ENCODE peak calls at places on chromosomes 11 and 22, in five cellular contexts. One of them, this sample, is unnamed.

GRCh38 chr22:46580940-46581579 is 39.1 kb upstream of the GRAMD4 start:
- DNase-seq in left ventricle myocardium inferior: peak
- DNase-seq in activated effector memory CD4-positive, alpha-beta T cell treated with anti-CD3 and anti-CD28 coated beads, Interleukin-2, amount 50 U/mL, for 16 hours: no peak
- DNase-seq in KG1: no peak
- DNase-seq in NCI-H524: no peak
- DNase-seq in this sample: no peak

GRCh38 chr11:106011481-106011880 is 10.6 kb downstream of the MSANTD4 start:
- DNase-seq in activated effector memory CD4-positive, alpha-beta T cell treated with anti-CD3 and anti-CD28 coated beads, Interleukin-2, amount 50 U/mL, for 16 hours: no peak
- DNase-seq in KG1: no peak
- DNase-seq in left ventricle myocardium inferior: no peak
- DNase-seq in NCI-H524: no peak
- DNase-seq in this sample: no peak

GRCh38 chr22:28051787-28052356 is 132.8 kb upstream of the PITPNB start:
- DNase-seq in KG1: peak
- DNase-seq in NCI-H524: peak
- DNase-seq in left ventricle myocardium inferior: peak
- DNase-seq in activated effector memory CD4-positive, alpha-beta T cell treated with anti-CD3 and anti-CD28 coated beads, Interleukin-2, amount 50 U/mL, for 16 hours: no peak
- DNase-seq in this sample: peak

GRCh38 chr11:67371549-67372231 is 1.7 kb downstream of the CLCF1 start:
- DNase-seq in left ventricle myocardium inferior: no peak
- DNase-seq in NCI-H524: peak
- DNase-seq in activated effector memory CD4-positive, alpha-beta T cell treated with anti-CD3 and anti-CD28 coated beads, Interleukin-2, amount 50 U/mL, for 16 hours: peak
- DNase-seq in KG1: no peak
- DNase-seq in this sample: peak

GRCh38 chr11:82718307-82718706 is 15.4 kb downstream of the FAM181B start:
- DNase-seq in NCI-H524: peak
- DNase-seq in left ventricle myocardium inferior: no peak
- DNase-seq in activated effector memory CD4-positive, alpha-beta T cell treated with anti-CD3 and anti-CD28 coated beads, Interleukin-2, amount 50 U/mL, for 16 hours: no peak
- DNase-seq in KG1: peak
- DNase-seq in this sample: peak

GRCh38 chr11:96394773-96395172 is 5.0 kb downstream of the JRKL start:
- DNase-seq in KG1: no peak
- DNase-seq in left ventricle myocardium inferior: no peak
- DNase-seq in NCI-H524: no peak
- DNase-seq in activated effector memory CD4-positive, alpha-beta T cell treated with anti-CD3 and anti-CD28 coated beads, Interleukin-2, amount 50 U/mL, for 16 hours: no peak
- DNase-seq in this sample: no peak

GRCh38 chr11:92475824-92476223 is 251.2 kb downstream of the FAT3 start:
- DNase-seq in left ventricle myocardium inferior: no peak
- DNase-seq in KG1: no peak
- DNase-seq in NCI-H524: no peak
- DNase-seq in activated effector memory CD4-positive, alpha-beta T cell treated with anti-CD3 and anti-CD28 coated beads, Interleukin-2, amount 50 U/mL, for 16 hours: no peak
- DNase-seq in this sample: no peak

GRCh38 chr11:29025001-29025400 is 916.8 kb downstream of the METTL15 start:
- DNase-seq in KG1: no peak
- DNase-seq in activated effector memory CD4-positive, alpha-beta T cell treated with anti-CD3 and anti-CD28 coated beads, Interleukin-2, amount 50 U/mL, for 16 hours: no peak
- DNase-seq in NCI-H524: no peak
- DNase-seq in left ventricle myocardium inferior: no peak
- DNase-seq in this sample: no peak

GRCh38 chr11:132627981-132628380 is 904.3 kb downstream of the OPCML start:
- DNase-seq in activated effector memory CD4-positive, alpha-beta T cell treated with anti-CD3 and anti-CD28 coated beads, Interleukin-2, amount 50 U/mL, for 16 hours: no peak
- DNase-seq in NCI-H524: no peak
- DNase-seq in left ventricle myocardium inferior: no peak
- DNase-seq in KG1: no peak
- DNase-seq in this sample: no peak

GRCh38 chr11:59219836-59220235 is 7.1 kb upstream of the MPEG1 start:
- DNase-seq in left ventricle myocardium inferior: no peak
- DNase-seq in NCI-H524: no peak
- DNase-seq in KG1: no peak
- DNase-seq in activated effector memory CD4-positive, alpha-beta T cell treated with anti-CD3 and anti-CD28 coated beads, Interleukin-2, amount 50 U/mL, for 16 hours: no peak
- DNase-seq in this sample: no peak

GRCh38 chr22:35525687-35526332 is 14.8 kb upstream of the RASD2 start:
- DNase-seq in KG1: no peak
- DNase-seq in left ventricle myocardium inferior: no peak
- DNase-seq in activated effector memory CD4-positive, alpha-beta T cell treated with anti-CD3 and anti-CD28 coated beads, Interleukin-2, amount 50 U/mL, for 16 hours: no peak
- DNase-seq in NCI-H524: no peak
- DNase-seq in this sample: no peak

GRCh38 chr11:8656291-8656690 is 26.2 kb downstream of the TRIM66 start:
- DNase-seq in KG1: no peak
- DNase-seq in NCI-H524: peak
- DNase-seq in activated effector memory CD4-positive, alpha-beta T cell treated with anti-CD3 and anti-CD28 coated beads, Interleukin-2, amount 50 U/mL, for 16 hours: no peak
- DNase-seq in left ventricle myocardium inferior: no peak
- DNase-seq in this sample: peak

GRCh38 chr22:41801147-41801819 is 804 bp downstream of the CCDC134 start:
- DNase-seq in left ventricle myocardium inferior: no peak
- DNase-seq in KG1: no peak
- DNase-seq in NCI-H524: no peak
- DNase-seq in activated effector memory CD4-positive, alpha-beta T cell treated with anti-CD3 and anti-CD28 coated beads, Interleukin-2, amount 50 U/mL, for 16 hours: no peak
- DNase-seq in this sample: no peak

GRCh38 chr11:48210052-48210451 is 6.6 kb upstream of the OR4B1 start:
- DNase-seq in KG1: no peak
- DNase-seq in NCI-H524: no peak
- DNase-seq in activated effector memory CD4-positive, alpha-beta T cell treated with anti-CD3 and anti-CD28 coated beads, Interleukin-2, amount 50 U/mL, for 16 hours: no peak
- DNase-seq in left ventricle myocardium inferior: no peak
- DNase-seq in this sample: peak

GRCh38 chr22:27420817-27421361 is 380.7 kb downstream of the MN1 start:
- DNase-seq in left ventricle myocardium inferior: peak
- DNase-seq in KG1: no peak
- DNase-seq in activated effector memory CD4-positive, alpha-beta T cell treated with anti-CD3 and anti-CD28 coated beads, Interleukin-2, amount 50 U/mL, for 16 hours: no peak
- DNase-seq in NCI-H524: no peak
- DNase-seq in this sample: no peak

GRCh38 chr11:21861314-21861713 is 331.6 kb upstream of the ANO5 start:
- DNase-seq in activated effector memory CD4-positive, alpha-beta T cell treated with anti-CD3 and anti-CD28 coated beads, Interleukin-2, amount 50 U/mL, for 16 hours: no peak
- DNase-seq in left ventricle myocardium inferior: no peak
- DNase-seq in KG1: no peak
- DNase-seq in NCI-H524: no peak
- DNase-seq in this sample: no peak

GRCh38 chr22:20793386-20794131 is 19.6 kb downstream of the SERPIND1 start:
- DNase-seq in NCI-H524: peak
- DNase-seq in left ventricle myocardium inferior: no peak
- DNase-seq in activated effector memory CD4-positive, alpha-beta T cell treated with anti-CD3 and anti-CD28 coated beads, Interleukin-2, amount 50 U/mL, for 16 hours: no peak
- DNase-seq in KG1: no peak
- DNase-seq in this sample: no peak

GRCh38 chr22:37383342-37383741 is 43.9 kb downstream of the ELFN2 start:
- DNase-seq in left ventricle myocardium inferior: no peak
- DNase-seq in KG1: no peak
- DNase-seq in activated effector memory CD4-positive, alpha-beta T cell treated with anti-CD3 and anti-CD28 coated beads, Interleukin-2, amount 50 U/mL, for 16 hours: no peak
- DNase-seq in NCI-H524: peak
- DNase-seq in this sample: no peak

GRCh38 chr22:26259510-26259909 is 90.2 kb downstream of the SEZ6L start:
- DNase-seq in left ventricle myocardium inferior: no peak
- DNase-seq in activated effector memory CD4-positive, alpha-beta T cell treated with anti-CD3 and anti-CD28 coated beads, Interleukin-2, amount 50 U/mL, for 16 hours: no peak
- DNase-seq in NCI-H524: no peak
- DNase-seq in KG1: no peak
- DNase-seq in this sample: peak

GRCh38 chr11:78715639-78716311 is 141.1 kb upstream of the NARS2 start:
- DNase-seq in NCI-H524: peak
- DNase-seq in left ventricle myocardium inferior: no peak
- DNase-seq in KG1: peak
- DNase-seq in activated effector memory CD4-positive, alpha-beta T cell treated with anti-CD3 and anti-CD28 coated beads, Interleukin-2, amount 50 U/mL, for 16 hours: peak
- DNase-seq in this sample: peak

GRCh38 chr11:122186439-122187080 is 70.5 kb upstream of the BLID start:
- DNase-seq in NCI-H524: no peak
- DNase-seq in KG1: no peak
- DNase-seq in activated effector memory CD4-positive, alpha-beta T cell treated with anti-CD3 and anti-CD28 coated beads, Interleukin-2, amount 50 U/mL, for 16 hours: no peak
- DNase-seq in left ventricle myocardium inferior: no peak
- DNase-seq in this sample: no peak

GRCh38 chr22:46883547-46883946 is 121.1 kb downstream of the TBC1D22A start:
- DNase-seq in left ventricle myocardium inferior: no peak
- DNase-seq in KG1: no peak
- DNase-seq in NCI-H524: no peak
- DNase-seq in activated effector memory CD4-positive, alpha-beta T cell treated with anti-CD3 and anti-CD28 coated beads, Interleukin-2, amount 50 U/mL, for 16 hours: no peak
- DNase-seq in this sample: no peak